ENCODE peak calls at places on chromosomes 2 and 18, in five cellular contexts. L is AG10803, Z is KBM-7, M is cardiac fibroblast, F is caudate nucleus. S is an unnamed sample.

GRCh38 chr18:11840493-11840892 is 10.7 kb upstream of the CHMP1B start:
- DNase-seq in L (no peak), Z (no peak), M (no peak), F (no peak), S (no peak)

GRCh38 chr2:161250864-161251436 is 57.3 kb upstream of the PSMD14 start:
- DNase-seq in L (peak), Z (peak), M (peak), F (no peak), S (peak)

GRCh38 chr18:25842665-25843064 is 247.7 kb downstream of the SS18 start:
- DNase-seq in L (no peak), Z (no peak), M (no peak), F (no peak), S (peak)

GRCh38 chr2:199710551-199710950 is 140.4 kb downstream of the FTCDNL1 start:
- DNase-seq in L (peak), Z (no peak), M (no peak), F (no peak), S (no peak)

GRCh38 chr18:13253786-13254755 is 35.5 kb downstream of the LDLRAD4 start:
- DNase-seq in L (no peak), Z (no peak), M (no peak), F (no peak), S (no peak)

GRCh38 chr2:127083819-127084503 is 23.0 kb downstream of the BIN1 start:
- DNase-seq in L (peak), Z (no peak), M (peak), F (peak), S (no peak)

GRCh38 chr2:75328156-75328555 is 128.8 kb upstream of the TACR1 start:
- DNase-seq in L (no peak), Z (no peak), M (no peak), F (no peak), S (no peak)

GRCh38 chr2:126915903-126916302 is 17.2 kb downstream of the TEX51 start:
- DNase-seq in L (no peak), Z (no peak), M (no peak), F (no peak), S (no peak)

GRCh38 chr2:58574873-58575272 is 333.7 kb upstream of the FANCL start:
- DNase-seq in L (no peak), Z (no peak), M (no peak), F (no peak), S (no peak)

GRCh38 chr18:75247601-75248421 is 37.2 kb downstream of the TSHZ1 start:
- DNase-seq in L (peak), Z (peak), M (peak), F (no peak), S (no peak)

GRCh38 chr2:227576110-227576509 is 22.6 kb upstream of the SCYGR2 start:
- DNase-seq in L (no peak), Z (no peak), M (peak), F (no peak), S (no peak)

GRCh38 chr2:72570401-72570800 is 255.4 kb downstream of the EXOC6B start:
- DNase-seq in L (peak), Z (no peak), M (peak), F (no peak), S (no peak)

GRCh38 chr2:10482979-10483378 is 34.9 kb upstream of the ODC1 start:
- DNase-seq in L (no peak), Z (no peak), M (peak), F (no peak), S (no peak)

GRCh38 chr2:32801741-32802140 is 145.0 kb upstream of the LTBP1 start:
- DNase-seq in L (no peak), Z (no peak), M (no peak), F (no peak), S (no peak)

GRCh38 chr2:223997938-223998337 is 40.7 kb downstream of the MRPL44 start:
- DNase-seq in L (peak), Z (no peak), M (no peak), F (no peak), S (no peak)

GRCh38 chr2:230319211-230319862 is 7.7 kb upstream of the SP140L start:
- DNase-seq in L (no peak), Z (peak), M (no peak), F (no peak), S (no peak)

GRCh38 chr18:13611616-13612110 is 114.7 kb downstream of the FAM210A start:
- DNase-seq in L (peak), Z (no peak), M (peak), F (peak), S (peak)

GRCh38 chr2:3457524-3458395 is 61.6 kb downstream of the ADI1 start:
- DNase-seq in L (no peak), Z (no peak), M (no peak), F (no peak), S (no peak)

GRCh38 chr18:48133675-48134251 is 203.3 kb upstream of the SMAD2 start:
- DNase-seq in L (no peak), Z (no peak), M (peak), F (no peak), S (no peak)

GRCh38 chr2:17517481-17518211 is 594 bp downstream of the RAD51AP2 start:
- DNase-seq in L (peak), Z (no peak), M (peak), F (no peak), S (no peak)

GRCh38 chr2:170155022-170155722 is 22.8 kb upstream of the MYO3B start:
- DNase-seq in L (peak), Z (peak), M (peak), F (no peak), S (peak)

GRCh38 chr2:33412920-33413319 is 63.5 kb upstream of the RASGRP3 start:
- DNase-seq in L (peak), Z (peak), M (peak), F (no peak), S (peak)

GRCh38 chr2:233468746-233469110 is 97.9 kb downstream of the USP40 start:
- DNase-seq in L (no peak), Z (no peak), M (no peak), F (no peak), S (no peak)

GRCh38 chr18:70490008-70490933 is 201.4 kb downstream of the SOCS6 start:
- DNase-seq in L (peak), Z (peak), M (peak), F (peak), S (peak)

GRCh38 chr18:1467461-1467964 is 562.8 kb downstream of the ADCYAP1 start:
- DNase-seq in L (no peak), Z (no peak), M (no peak), F (no peak), S (no peak)

GRCh38 chr2:101120124-101120996 is 30.8 kb downstream of the TBC1D8 start:
- DNase-seq in L (peak), Z (no peak), M (peak), F (no peak), S (no peak)

GRCh38 chr2:28117104-28117596 is 226.6 kb downstream of the BABAM2 start:
- DNase-seq in L (peak), Z (no peak), M (no peak), F (no peak), S (no peak)

GRCh38 chr2:37146062-37146461 is 10.7 kb downstream of the EIF2AK2 start:
- DNase-seq in L (no peak), Z (no peak), M (no peak), F (no peak), S (no peak)

GRCh38 chr2:205712983-205713531 is 30.8 kb downstream of the NRP2 start:
- DNase-seq in L (no peak), Z (no peak), M (peak), F (no peak), S (peak)

S was measured in A673.